ENCODE peak calls at places on chromosomes 16 and 17, in nine cellular contexts. One of them, this sample, is unnamed.

GRCh38 chr17:57856792-57857620 is 7.2 kb upstream of the MRPS23 start:
- DNase-seq in A673: no peak
- DNase-seq in lung: no peak
- DNase-seq in psoas muscle: no peak
- DNase-seq in pancreas: no peak
- DNase-seq in thoracic aorta: no peak
- DNase-seq in nephron progenitor cell: no peak
- DNase-seq in body of pancreas: no peak
- DNase-seq in GM20000: no peak
- DNase-seq in this sample: no peak

GRCh38 chr16:9371713-9372448 is 280.4 kb downstream of the HAPSTR1 start:
- DNase-seq in A673: no peak
- DNase-seq in psoas muscle: no peak
- DNase-seq in GM20000: no peak
- DNase-seq in thoracic aorta: no peak
- DNase-seq in nephron progenitor cell: no peak
- DNase-seq in pancreas: no peak
- DNase-seq in lung: no peak
- DNase-seq in body of pancreas: no peak
- DNase-seq in this sample: no peak

GRCh38 chr17:77247048-77247541 is 106.3 kb downstream of the SEC14L1 start:
- DNase-seq in body of pancreas: peak; percentile 81
- DNase-seq in thoracic aorta: no peak
- DNase-seq in A673: peak; percentile 91
- DNase-seq in GM20000: peak; percentile 92
- DNase-seq in pancreas: peak; percentile 76
- DNase-seq in nephron progenitor cell: peak; percentile 98
- DNase-seq in lung: peak; percentile 81
- DNase-seq in psoas muscle: peak; percentile 93
- DNase-seq in this sample: peak; percentile 90

GRCh38 chr16:66616592-66616991 is 12.1 kb downstream of the CMTM3 start:
- DNase-seq in thoracic aorta: no peak
- DNase-seq in psoas muscle: no peak
- DNase-seq in GM20000: no peak
- DNase-seq in nephron progenitor cell: no peak
- DNase-seq in pancreas: no peak
- DNase-seq in lung: no peak
- DNase-seq in body of pancreas: no peak
- DNase-seq in A673: no peak
- DNase-seq in this sample: no peak

GRCh38 chr16:81912395-81912794 is 98.9 kb downstream of the SDR42E1 start:
- DNase-seq in nephron progenitor cell: no peak
- DNase-seq in body of pancreas: no peak
- DNase-seq in lung: no peak
- DNase-seq in pancreas: no peak
- DNase-seq in thoracic aorta: no peak
- DNase-seq in psoas muscle: no peak
- DNase-seq in GM20000: no peak
- DNase-seq in A673: no peak
- DNase-seq in this sample: no peak

GRCh38 chr16:4785758-4786433 is 2.2 kb downstream of the SEPTIN12 start:
- DNase-seq in GM20000: no peak
- DNase-seq in thoracic aorta: no peak
- DNase-seq in A673: no peak
- DNase-seq in lung: no peak
- DNase-seq in body of pancreas: no peak
- DNase-seq in nephron progenitor cell: no peak
- DNase-seq in psoas muscle: no peak
- DNase-seq in pancreas: no peak
- DNase-seq in this sample: no peak

GRCh38 chr17:76506408-76507328 is 5.4 kb upstream of the RHBDF2 start:
- DNase-seq in body of pancreas: peak; percentile 83
- DNase-seq in GM20000: peak; percentile 85
- DNase-seq in lung: peak; percentile 82
- DNase-seq in thoracic aorta: peak; percentile 51
- DNase-seq in nephron progenitor cell: peak; percentile 91
- DNase-seq in A673: peak; percentile 82
- DNase-seq in psoas muscle: peak; percentile 92
- DNase-seq in pancreas: peak; percentile 67
- DNase-seq in this sample: peak; percentile 90

GRCh38 chr17:64126918-64127317 is 3.0 kb downstream of the ERN1 start:
- DNase-seq in A673: no peak
- DNase-seq in nephron progenitor cell: no peak
- DNase-seq in body of pancreas: no peak
- DNase-seq in pancreas: no peak
- DNase-seq in lung: no peak
- DNase-seq in thoracic aorta: no peak
- DNase-seq in psoas muscle: no peak
- DNase-seq in GM20000: no peak
- DNase-seq in this sample: no peak

GRCh38 chr16:1941924-1942809 is 832 bp downstream of the MSRB1 start:
- DNase-seq in lung: peak; percentile 61
- DNase-seq in psoas muscle: no peak
- DNase-seq in GM20000: no peak
- DNase-seq in thoracic aorta: no peak
- DNase-seq in A673: no peak
- DNase-seq in body of pancreas: peak; percentile 79
- DNase-seq in pancreas: peak; percentile 72
- DNase-seq in nephron progenitor cell: no peak
- DNase-seq in this sample: peak; percentile 27

GRCh38 chr17:82806645-82807044 is 33.2 kb downstream of the ZNF750 start:
- DNase-seq in nephron progenitor cell: no peak
- DNase-seq in thoracic aorta: no peak
- DNase-seq in body of pancreas: no peak
- DNase-seq in pancreas: no peak
- DNase-seq in A673: no peak
- DNase-seq in lung: no peak
- DNase-seq in psoas muscle: peak; percentile 51
- DNase-seq in GM20000: no peak
- DNase-seq in this sample: no peak

GRCh38 chr16:49543315-49543946 is 169.8 kb downstream of the C16orf78 start:
- DNase-seq in body of pancreas: no peak
- DNase-seq in nephron progenitor cell: no peak
- DNase-seq in GM20000: no peak
- DNase-seq in lung: no peak
- DNase-seq in A673: no peak
- DNase-seq in psoas muscle: peak; percentile 89
- DNase-seq in pancreas: no peak
- DNase-seq in thoracic aorta: no peak
- DNase-seq in this sample: no peak

GRCh38 chr16:66107661-66108060 is 258.8 kb upstream of the CDH5 start:
- DNase-seq in pancreas: no peak
- DNase-seq in psoas muscle: no peak
- DNase-seq in A673: no peak
- DNase-seq in body of pancreas: no peak
- DNase-seq in nephron progenitor cell: no peak
- DNase-seq in thoracic aorta: no peak
- DNase-seq in lung: no peak
- DNase-seq in GM20000: no peak
- DNase-seq in this sample: no peak

GRCh38 chr16:85859818-85860125 is 39.2 kb upstream of the IRF8 start:
- DNase-seq in psoas muscle: no peak
- DNase-seq in lung: no peak
- DNase-seq in body of pancreas: no peak
- DNase-seq in GM20000: no peak
- DNase-seq in nephron progenitor cell: no peak
- DNase-seq in A673: no peak
- DNase-seq in thoracic aorta: no peak
- DNase-seq in pancreas: no peak
- DNase-seq in this sample: no peak
- TF ChIP-seq CTCF in psoas muscle: no peak
- TF ChIP-seq CTCF in lung: no peak
- TF ChIP-seq CTCF in body of pancreas: no peak
- TF ChIP-seq CTCF in GM20000: no peak
- TF ChIP-seq CTCF in nephron progenitor cell: no peak
- TF ChIP-seq CTCF in A673: no peak
- TF ChIP-seq CTCF in thoracic aorta: no peak
- TF ChIP-seq CTCF in pancreas: no peak
- TF ChIP-seq CTCF in this sample: no peak

DNA sequence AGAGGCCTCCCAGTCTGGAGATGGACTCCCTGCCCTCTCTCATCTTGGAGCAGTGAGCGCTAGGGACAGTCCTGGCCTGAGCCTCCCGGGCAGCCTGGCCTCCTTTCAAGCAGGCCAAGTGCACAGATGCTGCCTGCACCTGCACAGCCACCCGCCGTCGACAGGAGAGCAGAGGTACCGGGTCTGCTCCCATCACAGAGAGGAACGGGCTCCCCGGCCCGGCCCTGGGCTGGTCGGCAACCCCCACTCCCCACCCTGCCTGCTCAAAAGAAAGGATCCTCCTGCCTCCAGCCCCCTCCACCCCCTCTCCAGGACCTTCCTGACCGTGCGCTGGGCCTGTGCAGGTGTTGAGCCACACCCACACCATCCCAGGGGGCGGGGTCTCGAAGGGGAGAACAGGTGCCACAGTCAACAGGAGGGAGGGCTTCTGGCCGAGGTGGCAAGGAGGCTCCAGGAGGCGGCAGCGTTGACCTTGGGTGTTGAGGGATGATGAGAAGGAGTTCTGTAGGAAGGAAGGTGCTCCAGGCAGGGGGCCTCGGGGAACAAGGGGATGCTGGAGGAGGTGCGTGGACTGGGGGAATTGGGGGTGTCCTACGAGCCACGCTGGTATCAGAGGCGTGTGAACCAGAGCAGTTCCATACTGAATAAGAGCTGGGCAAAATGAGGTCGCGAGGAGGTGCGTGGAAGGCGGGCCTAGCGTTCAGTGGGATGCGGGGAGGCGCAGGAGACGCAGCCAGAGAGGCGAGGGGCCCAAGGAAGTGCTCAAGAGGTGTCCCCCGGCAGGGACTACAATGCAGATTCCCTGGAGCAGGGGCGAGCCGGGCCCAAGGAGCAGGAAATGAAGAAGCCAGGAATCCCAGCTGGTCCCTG is 967 bp upstream of the CDH15 start:
- DNase-seq in pancreas: peak; percentile 77
- DNase-seq in A673: no peak
- DNase-seq in nephron progenitor cell: no peak
- DNase-seq in psoas muscle: peak; percentile 63
- DNase-seq in body of pancreas: peak; percentile 52
- DNase-seq in GM20000: no peak
- DNase-seq in thoracic aorta: no peak
- DNase-seq in lung: peak; percentile 74
- DNase-seq in this sample: peak; percentile 86
- TF ChIP-seq CTCF in pancreas: no peak
- TF ChIP-seq CTCF in A673: no peak
- TF ChIP-seq CTCF in nephron progenitor cell: no peak
- TF ChIP-seq CTCF in psoas muscle: no peak
- TF ChIP-seq CTCF in body of pancreas: no peak
- TF ChIP-seq CTCF in GM20000: no peak
- TF ChIP-seq CTCF in thoracic aorta: no peak
- TF ChIP-seq CTCF in lung: no peak
- TF ChIP-seq CTCF in this sample: no peak

GRCh38 chr17:48642059-48642842 is 16.1 kb upstream of the HOXB9 start:
- DNase-seq in pancreas: no peak
- DNase-seq in lung: no peak
- DNase-seq in psoas muscle: no peak
- DNase-seq in nephron progenitor cell: peak; percentile 77
- DNase-seq in body of pancreas: no peak
- DNase-seq in A673: no peak
- DNase-seq in thoracic aorta: no peak
- DNase-seq in GM20000: peak; percentile 35
- DNase-seq in this sample: no peak
- TF ChIP-seq CTCF in pancreas: no peak
- TF ChIP-seq CTCF in lung: no peak
- TF ChIP-seq CTCF in psoas muscle: no peak
- TF ChIP-seq CTCF in nephron progenitor cell: no peak
- TF ChIP-seq CTCF in body of pancreas: no peak
- TF ChIP-seq CTCF in A673: no peak
- TF ChIP-seq CTCF in thoracic aorta: no peak
- TF ChIP-seq CTCF in GM20000: no peak
- TF ChIP-seq CTCF in this sample: no peak

GRCh38 chr16:15509051-15509592 is 74.7 kb downstream of the BMERB1 start:
- DNase-seq in psoas muscle: no peak
- DNase-seq in lung: no peak
- DNase-seq in pancreas: no peak
- DNase-seq in thoracic aorta: no peak
- DNase-seq in body of pancreas: no peak
- DNase-seq in GM20000: no peak
- DNase-seq in A673: no peak
- DNase-seq in nephron progenitor cell: no peak
- DNase-seq in this sample: no peak

GRCh38 chr16:15507959-15508336 is 73.6 kb downstream of the BMERB1 start:
- DNase-seq in GM20000: no peak
- DNase-seq in psoas muscle: no peak
- DNase-seq in nephron progenitor cell: no peak
- DNase-seq in thoracic aorta: no peak
- DNase-seq in pancreas: no peak
- DNase-seq in A673: no peak
- DNase-seq in lung: no peak
- DNase-seq in body of pancreas: no peak
- DNase-seq in this sample: no peak

GRCh38 chr16:15510992-15511391 is 76.6 kb downstream of the BMERB1 start:
- DNase-seq in body of pancreas: no peak
- DNase-seq in thoracic aorta: no peak
- DNase-seq in pancreas: no peak
- DNase-seq in lung: no peak
- DNase-seq in GM20000: no peak
- DNase-seq in psoas muscle: no peak
- DNase-seq in A673: no peak
- DNase-seq in nephron progenitor cell: no peak
- DNase-seq in this sample: no peak

GRCh38 chr16:15511759-15512487 is 77.5 kb downstream of the BMERB1 start:
- DNase-seq in thoracic aorta: no peak
- DNase-seq in psoas muscle: no peak
- DNase-seq in A673: no peak
- DNase-seq in body of pancreas: no peak
- DNase-seq in pancreas: no peak
- DNase-seq in GM20000: no peak
- DNase-seq in lung: no peak
- DNase-seq in nephron progenitor cell: no peak
- DNase-seq in this sample: no peak

DNA sequence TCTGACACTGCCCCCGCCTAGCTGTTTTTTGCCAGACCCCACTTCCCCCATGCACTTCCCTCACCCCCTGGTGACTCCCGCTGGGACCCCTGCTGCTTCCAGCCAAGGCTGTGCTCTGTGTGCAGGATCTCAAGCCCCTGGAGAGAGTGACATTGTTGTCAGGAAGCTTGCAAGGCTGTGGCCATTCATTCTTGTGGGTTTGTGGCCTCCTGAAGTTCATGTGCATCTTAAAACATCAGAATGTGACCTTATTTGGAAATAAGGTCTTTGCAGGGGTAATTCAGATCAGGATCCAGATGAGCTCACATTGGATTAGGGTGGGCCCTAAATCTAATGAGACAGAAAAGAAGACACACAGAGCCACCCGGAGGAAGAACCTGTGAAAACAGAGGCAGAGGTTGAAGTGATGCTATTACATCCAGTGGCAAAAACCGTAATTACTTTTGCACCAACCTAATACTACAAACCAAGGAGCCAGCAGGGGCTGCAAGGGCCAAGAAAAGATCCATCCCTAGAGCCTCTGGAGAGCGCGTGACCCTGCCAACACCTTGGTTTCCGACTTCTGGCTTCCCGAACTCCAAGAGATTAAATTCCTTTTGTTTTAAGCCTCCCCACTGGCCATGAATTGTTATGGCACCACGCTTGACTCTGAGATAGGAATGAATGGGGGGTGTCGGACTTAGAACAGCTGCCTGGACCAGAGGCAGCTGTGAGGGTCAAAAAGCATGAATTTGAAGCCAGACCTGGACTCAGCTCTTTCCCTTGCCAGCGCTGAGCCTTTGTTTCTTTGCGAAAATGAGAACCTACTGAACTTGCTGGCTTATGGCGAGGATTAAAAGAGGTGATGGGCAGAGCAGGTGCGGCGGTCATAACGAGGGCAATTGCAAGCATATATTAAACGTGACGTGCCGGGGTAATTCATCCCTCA is 75.5 kb downstream of the BMERB1 start:
- DNase-seq in body of pancreas: no peak
- DNase-seq in A673: peak; percentile 39
- DNase-seq in thoracic aorta: no peak
- DNase-seq in pancreas: no peak
- DNase-seq in GM20000: no peak
- DNase-seq in nephron progenitor cell: no peak
- DNase-seq in lung: no peak
- DNase-seq in psoas muscle: no peak
- DNase-seq in this sample: no peak
- TF ChIP-seq CTCF in body of pancreas: no peak
- TF ChIP-seq CTCF in A673: no peak
- TF ChIP-seq CTCF in thoracic aorta: no peak
- TF ChIP-seq CTCF in pancreas: no peak
- TF ChIP-seq CTCF in GM20000: no peak
- TF ChIP-seq CTCF in nephron progenitor cell: no peak
- TF ChIP-seq CTCF in lung: no peak
- TF ChIP-seq CTCF in psoas muscle: no peak
- TF ChIP-seq CTCF in this sample: no peak